ENCODE peak calls at places on chromosomes 11 and 22, in six cellular contexts. R is right lobe of liver, F is right atrium auricular region, M is IMR-90, L is colonic mucosa, T is mammary epithelial cell. D is an unnamed sample.

GRCh38 chr11:108112059-108112458 is 9.3 kb upstream of the ACAT1 start:
- DNase-seq in R (no peak), F (no peak), M (peak; percentile 86), L (no peak), T (no peak), D (no peak)

GRCh38 chr11:127252321-127252720 is 251.8 kb upstream of the KIRREL3 start:
- DNase-seq in R (no peak), F (no peak), M (no peak), L (no peak), T (no peak), D (no peak)

GRCh38 chr11:100709233-100709999 is 22.3 kb downstream of the ARHGAP42 start:
- DNase-seq in R (no peak), F (no peak), M (peak; percentile 56), L (no peak), T (peak; percentile 35), D (no peak)

GRCh38 chr11:78564037-78564888 is 10.4 kb downstream of the NARS2 start:
- DNase-seq in R (no peak), F (no peak), M (peak; percentile 76), L (peak; percentile 68), T (peak; percentile 42), D (no peak)

GRCh38 chr11:111554532-111554931 is 14.0 kb downstream of the LAYN start:
- DNase-seq in R (no peak), F (no peak), M (no peak), L (no peak), T (peak; percentile 90), D (no peak)

GRCh38 chr11:104105155-104105554 is 58.8 kb downstream of the PDGFD start:
- DNase-seq in R (no peak), F (no peak), M (peak; percentile 37), L (no peak), T (no peak), D (no peak)

GRCh38 chr11:67404515-67405195 is 772 bp downstream of the TBC1D10C start:
- DNase-seq in R (peak; percentile 46), F (no peak), M (no peak), L (no peak), T (no peak), D (no peak)

GRCh38 chr11:27464155-27464759 is 8.3 kb downstream of the LGR4 start:
- DNase-seq in R (no peak), F (no peak), M (peak; percentile 44), L (peak; percentile 29), T (peak; percentile 81), D (no peak)

GRCh38 chr11:17014321-17014773 is at the start of gene PLEKHA7:
- DNase-seq in R (peak; percentile 81), F (no peak), M (no peak), L (peak; percentile 45), T (no peak), D (no peak)

GRCh38 chr22:31575190-31575589 is 78.9 kb downstream of the SFI1 start:
- DNase-seq in R (no peak), F (no peak), M (no peak), L (no peak), T (no peak), D (no peak)

GRCh38 chr22:38831166-38831945 is 12.5 kb downstream of the NPTXR start:
- DNase-seq in R (no peak), F (no peak), M (peak; percentile 60), L (no peak), T (peak; percentile 75), D (no peak)

GRCh38 chr11:35040221-35040942 is 98.6 kb upstream of the CD44 start:
- DNase-seq in R (no peak), F (no peak), M (peak; percentile 69), L (no peak), T (peak; percentile 99), D (no peak)

GRCh38 chr11:2655834-2656622 is 43.8 kb downstream of the KCNQ1OT1 start:
- DNase-seq in R (no peak), F (no peak), M (peak; percentile 51), L (no peak), T (peak; percentile 50), D (no peak)

GRCh38 chr11:129620705-129621104 is 194.9 kb upstream of the TMEM45B start:
- DNase-seq in R (no peak), F (no peak), M (no peak), L (no peak), T (peak; percentile 78), D (no peak)

GRCh38 chr11:60887531-60887930 is 18.9 kb downstream of the PRPF19 start:
- DNase-seq in R (no peak), F (no peak), M (peak; percentile 61), L (peak; percentile 64), T (peak; percentile 29), D (no peak)

GRCh38 chr11:69558519-69558941 is 77.1 kb downstream of the LINC01488 start:
- DNase-seq in R (no peak), F (no peak), M (no peak), L (no peak), T (no peak), D (no peak)

GRCh38 chr11:105937738-105938137 is 84.3 kb downstream of the MSANTD4 start:
- DNase-seq in R (no peak), F (no peak), M (peak; percentile 46), L (no peak), T (peak; percentile 12), D (no peak)

GRCh38 chr22:25067851-25068421 is 115.4 kb downstream of the KIAA1671 start:
- DNase-seq in R (no peak), F (no peak), M (no peak), L (no peak), T (no peak), D (peak; percentile 88)

GRCh38 chr11:108906329-108906728 is 241.5 kb downstream of the DDX10 start:
- DNase-seq in R (no peak), F (no peak), M (peak; percentile 82), L (no peak), T (peak; percentile 68), D (no peak)

GRCh38 chr22:23180301-23180892 is at the start of gene BCR:
- DNase-seq in R (peak; percentile 83), F (peak; percentile 72), M (peak; percentile 65), L (peak; percentile 73), T (peak; percentile 64), D (no peak)

GRCh38 chr11:78961186-78961782 is 386.6 kb upstream of the NARS2 start:
- DNase-seq in R (no peak), F (no peak), M (peak; percentile 46), L (peak; percentile 39), T (peak; percentile 60), D (no peak)

GRCh38 chr22:46004105-46004866 is 27.3 kb upstream of the WNT7B start:
- DNase-seq in R (no peak), F (no peak), M (no peak), L (no peak), T (no peak), D (no peak)

DNA sequence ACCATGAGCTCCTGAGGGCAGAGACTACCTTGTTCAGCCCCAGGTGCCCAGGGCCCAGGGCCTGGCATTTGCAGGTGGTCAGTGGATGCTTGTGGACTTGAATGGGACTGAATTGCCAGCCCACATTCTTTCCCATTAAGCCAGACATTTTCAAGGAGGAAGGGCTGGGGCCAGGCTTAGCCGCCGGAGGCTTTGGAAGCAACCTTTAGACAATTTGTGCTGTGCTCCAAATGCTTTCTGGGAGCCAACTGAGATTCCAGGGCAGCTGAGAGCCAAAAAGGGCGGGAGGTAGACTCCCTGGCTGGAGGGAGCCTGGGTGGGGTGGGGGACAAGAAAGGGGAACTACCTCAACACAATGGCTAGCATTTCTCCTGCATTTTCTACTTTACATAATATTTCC is 54.8 kb upstream of the TIMP3 start:
- DNase-seq in R (peak; percentile 57), F (no peak), M (no peak), L (no peak), T (no peak), D (no peak)
- H3K27ac ChIP-seq in R (no peak overlapping the region), F (peak overlapping the region; percentile 39), M (no peak overlapping the region), L (no peak overlapping the region), T (no peak overlapping the region), D (no peak overlapping the region)

GRCh38 chr22:48860557-48860956 is 967.1 kb downstream of the BRD1 start:
- DNase-seq in R (no peak), F (no peak), M (no peak), L (no peak), T (no peak), D (no peak)

GRCh38 chr22:48856308-48856615 is 971.4 kb downstream of the BRD1 start:
- DNase-seq in R (no peak), F (no peak), M (no peak), L (no peak), T (no peak), D (no peak)

GRCh38 chr22:48858121-48858520 is 969.6 kb downstream of the BRD1 start:
- DNase-seq in R (peak; percentile 20), F (no peak), M (no peak), L (no peak), T (no peak), D (no peak)

GRCh38 chr22:48857202-48857805 is 970.4 kb downstream of the BRD1 start:
- DNase-seq in R (peak; percentile 33), F (no peak), M (no peak), L (no peak), T (no peak), D (peak; percentile 41)

GRCh38 chr22:48858856-48859255 is 968.8 kb downstream of the BRD1 start:
- DNase-seq in R (no peak), F (no peak), M (no peak), L (no peak), T (no peak), D (peak; percentile 2)
- H3K9me3 ChIP-seq in R (no peaks in the 10 kb centered on the region), F (no peaks in the 10 kb centered on the region), M (peaks cover 48% of the 10 kb centered on the region), L (no peaks in the 10 kb centered on the region), T (peaks cover 50% of the 10 kb centered on the region), D (no peaks in the 10 kb centered on the region)

DNA sequence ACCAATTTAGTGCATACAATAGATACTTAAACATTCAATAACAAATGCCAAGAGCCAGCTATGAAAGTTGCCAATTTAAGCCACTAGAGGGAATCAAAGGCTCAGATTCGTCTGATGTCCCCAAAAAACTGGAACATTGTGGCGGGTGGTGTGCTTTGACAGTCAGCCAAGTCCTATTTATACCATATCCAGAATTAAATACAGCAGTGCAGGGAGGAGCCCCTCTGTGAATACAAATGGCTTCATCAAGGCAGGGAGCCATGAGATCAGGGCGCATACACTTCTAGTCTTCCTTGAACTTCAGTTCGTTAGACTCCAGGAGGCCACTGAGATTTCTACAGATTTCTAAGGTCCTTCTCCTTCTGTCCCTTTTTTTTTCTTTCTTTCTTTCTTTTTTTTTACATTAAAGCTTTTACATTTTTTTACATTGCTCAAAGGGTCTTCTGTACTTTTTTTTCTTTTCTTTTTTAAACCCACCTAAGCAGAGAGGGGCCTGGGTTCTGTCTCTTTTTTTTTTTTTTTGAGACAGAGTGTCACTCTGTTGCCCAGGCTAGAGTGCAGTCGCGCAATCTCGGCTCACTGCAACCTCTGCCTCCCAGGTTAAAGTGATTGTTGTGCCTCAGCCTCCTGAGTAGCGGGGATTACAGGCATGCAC is 41.5 kb upstream of the HSPA8 start:
- DNase-seq in R (no peak), F (peak; percentile 82), M (peak; percentile 75), L (peak; percentile 49), T (peak; percentile 27), D (no peak)
- H3K4me1 ChIP-seq in R (no peaks in the 10 kb centered on the region), F (no peaks in the 10 kb centered on the region), M (peaks cover 10% of the 10 kb centered on the region), L (no peaks in the 10 kb centered on the region), T (peaks cover 5% of the 10 kb centered on the region), D (peaks cover 18% of the 10 kb centered on the region)

GRCh38 chr11:73306069-73306468 is 2.0 kb upstream of the ARHGEF17 start:
- DNase-seq in R (no peak), F (no peak), M (no peak), L (no peak), T (no peak), D (no peak)

GRCh38 chr11:73307323-73308002 is 613 bp upstream of the ARHGEF17 start:
- DNase-seq in R (peak; percentile 94), F (peak; percentile 99), M (peak; percentile 98), L (peak; percentile 99), T (peak; percentile 94), D (peak; percentile 100)

GRCh38 chr11:73308003-73308962 is at the start of gene ARHGEF17:
- DNase-seq in R (no peak), F (no peak), M (peak; percentile 76), L (peak; percentile 68), T (no peak), D (no peak)

GRCh38 chr11:73308963-73309960 is 1.2 kb downstream of the ARHGEF17 start:
- DNase-seq in R (peak; percentile 73), F (peak; percentile 94), M (peak; percentile 96), L (peak; percentile 82), T (peak; percentile 95), D (peak; percentile 64)

GRCh38 chr11:73306977-73307322 is 1.1 kb upstream of the ARHGEF17 start:
- DNase-seq in R (no peak), F (no peak), M (no peak), L (peak; percentile 37), T (no peak), D (no peak)
- H3K27ac ChIP-seq in R (no peak overlapping the region), F (peak overlapping the region; percentile 95), M (peak overlapping the region; percentile 93), L (peak overlapping the region; percentile 87), T (peak overlapping the region; percentile 45), D (peak overlapping the region; percentile 85)